ENCODE peak calls at places on chromosomes 6 and 20, in nine cellular contexts. I is GM13976, T is astrocyte of the spinal cord, G is adrenal gland, M is sigmoid colon, B is nephron progenitor cell, Q is B cell, Y is cardiac fibroblast, E is neural crest cell. O is an unnamed sample.

GRCh38 chr6:996271-996852 is 303.4 kb upstream of the EXOC2 start:
- DNase-seq in I (no peak), T (no peak), G (no peak), M (no peak), B (no peak), Q (no peak), Y (no peak), E (no peak), O (no peak)

GRCh38 chr6:44035621-44036020 is 91.6 kb downstream of the MRPL14 start:
- DNase-seq in I (no peak), T (no peak), G (no peak), M (peak), B (no peak), Q (no peak), Y (peak), E (no peak), O (no peak)

GRCh38 chr6:148192310-148192709 is 150.3 kb upstream of the SASH1 start:
- DNase-seq in I (no peak), T (peak), G (no peak), M (no peak), B (no peak), Q (no peak), Y (peak), E (no peak), O (no peak)

GRCh38 chr20:34834459-34834893 is 9.0 kb upstream of the NCOA6 start:
- DNase-seq in I (peak), T (peak), G (no peak), M (no peak), B (no peak), Q (no peak), Y (peak), E (no peak), O (no peak)

GRCh38 chr6:145112711-145113148 is 622.6 kb downstream of the EPM2A start:
- DNase-seq in I (no peak), T (no peak), G (no peak), M (no peak), B (no peak), Q (no peak), Y (no peak), E (no peak), O (no peak)

GRCh38 chr6:170437719-170438401 is 115.2 kb downstream of the PSMB1 start:
- DNase-seq in I (no peak), T (peak), G (no peak), M (peak), B (no peak), Q (no peak), Y (no peak), E (no peak), O (peak)

GRCh38 chr6:123589317-123589716 is 47.4 kb downstream of the TRDN start:
- DNase-seq in I (no peak), T (no peak), G (no peak), M (no peak), B (no peak), Q (no peak), Y (no peak), E (no peak), O (no peak)

GRCh38 chr20:57435498-57436222 is 44.5 kb downstream of the RBM38 start:
- DNase-seq in I (no peak), T (peak), G (peak), M (peak), B (no peak), Q (peak), Y (peak), E (no peak), O (no peak)

GRCh38 chr20:40938020-40938419 is 90.6 kb upstream of the TOP1 start:
- DNase-seq in I (no peak), T (no peak), G (no peak), M (no peak), B (no peak), Q (no peak), Y (no peak), E (no peak), O (no peak)

GRCh38 chr6:16089232-16089843 is 39.5 kb upstream of the MYLIP start:
- DNase-seq in I (no peak), T (peak), G (no peak), M (no peak), B (no peak), Q (no peak), Y (peak), E (no peak), O (no peak)

GRCh38 chr6:33008944-33009861 is at the start of gene HLA-DOA:
- DNase-seq in I (peak), T (peak), G (peak), M (no peak), B (peak), Q (peak), Y (peak), E (peak), O (no peak)

GRCh38 chr6:16759181-16759645 is 2.0 kb downstream of the ATXN1 start:
- DNase-seq in I (no peak), T (peak), G (peak), M (no peak), B (no peak), Q (no peak), Y (no peak), E (no peak), O (no peak)

GRCh38 chr6:467671-468082 is 76.1 kb downstream of the IRF4 start:
- DNase-seq in I (no peak), T (no peak), G (no peak), M (no peak), B (no peak), Q (peak), Y (no peak), E (no peak), O (no peak)

GRCh38 chr20:37262516-37262915 is 902 bp upstream of the GHRH start:
- DNase-seq in I (no peak), T (no peak), G (no peak), M (no peak), B (no peak), Q (no peak), Y (no peak), E (no peak), O (no peak)

GRCh38 chr6:28751514-28751913 is 172.3 kb downstream of the TRIM27 start:
- DNase-seq in I (no peak), T (no peak), G (no peak), M (no peak), B (no peak), Q (no peak), Y (no peak), E (no peak), O (no peak)

GRCh38 chr20:60677819-60678218 is 574.2 kb upstream of the CDH4 start:
- DNase-seq in I (no peak), T (no peak), G (no peak), M (no peak), B (no peak), Q (no peak), Y (no peak), E (no peak), O (no peak)

GRCh38 chr20:58630063-58630462 is 21.0 kb upstream of the STX16 start:
- DNase-seq in I (no peak), T (no peak), G (no peak), M (no peak), B (no peak), Q (no peak), Y (peak), E (no peak), O (no peak)

GRCh38 chr6:31821301-31822037 is 6.1 kb upstream of the HSPA1B start:
- DNase-seq in I (peak), T (no peak), G (peak), M (peak), B (peak), Q (no peak), Y (peak), E (peak), O (no peak)

GRCh38 chr6:122845916-122846632 is 57.0 kb downstream of the SMPDL3A start:
- DNase-seq in I (no peak), T (peak), G (no peak), M (no peak), B (no peak), Q (no peak), Y (peak), E (no peak), O (no peak)

GRCh38 chr20:29301624-29302259 is 1955.7 kb upstream of the DEFB115 start:
- DNase-seq in I (no peak), T (no peak), G (no peak), M (peak), B (no peak), Q (no peak), Y (no peak), E (no peak), O (no peak)

GRCh38 chr6:7763896-7764295 is 38.0 kb downstream of the BMP6 start:
- DNase-seq in I (no peak), T (no peak), G (no peak), M (no peak), B (peak), Q (no peak), Y (no peak), E (no peak), O (no peak)

DNA sequence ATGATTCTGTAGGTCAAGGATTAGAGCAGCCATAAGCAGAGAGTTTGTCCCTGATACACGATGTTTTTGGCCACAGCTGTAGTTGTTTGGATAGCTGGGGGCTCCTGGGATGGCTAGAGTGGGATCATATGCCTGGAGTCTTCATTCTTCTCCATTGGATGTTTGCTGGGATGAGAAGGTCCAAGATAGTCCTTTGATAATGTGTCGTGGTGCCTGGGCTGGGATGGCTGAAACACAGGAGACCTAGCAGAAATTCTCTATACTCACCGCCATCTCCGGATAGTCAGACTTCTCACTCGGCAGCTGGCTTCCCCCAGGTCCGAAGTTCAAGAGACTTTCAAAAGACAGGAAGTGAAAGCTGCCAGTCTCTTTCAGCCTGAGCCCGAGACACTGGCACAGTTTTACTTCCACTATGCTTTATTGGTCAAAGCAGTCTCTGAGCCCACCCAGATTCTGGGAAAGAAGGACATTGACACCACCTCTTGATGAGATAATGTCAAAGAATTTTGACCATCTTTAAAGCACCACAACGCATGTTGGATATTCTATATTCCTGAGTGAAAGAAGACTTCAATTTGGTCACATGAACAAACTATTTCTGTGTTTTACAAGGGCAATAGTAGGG is 16.0 kb downstream of the MARCKS start:
- DNase-seq in I (no peak), T (no peak), G (peak), M (peak), B (no peak), Q (peak), Y (no peak), E (no peak), O (no peak)
- TF ChIP-seq CTCF in I (no peak), T (no peak), G (no peak), M (no peak), B (no peak), Q (no peak), Y (no peak), E (no peak), O (no peak)

GRCh38 chr20:12289476-12289875 is 371.8 kb downstream of the BTBD3 start:
- DNase-seq in I (no peak), T (no peak), G (no peak), M (no peak), B (no peak), Q (no peak), Y (no peak), E (no peak), O (no peak)

GRCh38 chr20:12291386-12291785 is 373.7 kb downstream of the BTBD3 start:
- DNase-seq in I (no peak), T (no peak), G (no peak), M (no peak), B (no peak), Q (no peak), Y (no peak), E (no peak), O (no peak)

DNA sequence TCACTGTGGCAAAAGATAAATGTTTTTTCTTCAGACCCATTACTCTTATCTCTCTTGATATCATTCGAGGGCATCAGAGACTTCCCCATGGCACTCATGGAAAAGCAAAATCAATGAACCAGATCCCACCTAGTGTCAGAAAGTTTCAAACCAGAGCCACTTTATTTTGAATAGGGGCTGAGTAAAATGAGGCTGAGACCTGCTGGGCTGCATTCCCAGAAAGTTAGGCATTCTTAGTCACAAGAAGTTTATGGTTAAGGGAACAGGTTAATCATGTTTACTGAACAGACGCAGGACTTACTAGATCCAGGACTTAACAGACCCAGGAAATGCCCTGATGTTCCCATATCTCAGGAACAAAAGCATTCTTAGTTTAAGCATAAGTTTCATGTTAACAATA is 369.9 kb downstream of the BTBD3 start:
- DNase-seq in I (no peak), T (no peak), G (no peak), M (no peak), B (no peak), Q (no peak), Y (no peak), E (no peak), O (no peak)
- TF ChIP-seq CTCF in I (no peak), T (no peak), G (no peak), M (no peak), B (no peak), Q (no peak), Y (no peak), E (no peak), O (peak)

GRCh38 chr6:2760882-2761842 is 4.0 kb upstream of the WRNIP1 start:
- DNase-seq in I (no peak), T (no peak), G (no peak), M (no peak), B (no peak), Q (no peak), Y (no peak), E (no peak), O (no peak)
- TF ChIP-seq CTCF in I (peak), T (peak), G (peak), M (no peak), B (peak), Q (peak), Y (peak), E (peak), O (peak)

GRCh38 chr20:62953839-62954703 is 1.6 kb downstream of the SLC17A9 start:
- DNase-seq in I (peak), T (peak), G (peak), M (peak), B (peak), Q (peak), Y (peak), E (peak), O (peak)

GRCh38 chr20:62951143-62951895 is 1.2 kb upstream of the SLC17A9 start:
- DNase-seq in I (no peak), T (no peak), G (no peak), M (no peak), B (no peak), Q (no peak), Y (no peak), E (no peak), O (no peak)

GRCh38 chr20:62951896-62952372 is 575 bp upstream of the SLC17A9 start:
- DNase-seq in I (no peak), T (no peak), G (no peak), M (peak), B (no peak), Q (no peak), Y (no peak), E (no peak), O (no peak)

GRCh38 chr20:62952373-62953166 is at the start of gene SLC17A9:
- DNase-seq in I (peak), T (no peak), G (peak), M (peak), B (peak), Q (peak), Y (peak), E (no peak), O (no peak)

GRCh38 chr20:62953167-62953838 is 794 bp downstream of the SLC17A9 start:
- DNase-seq in I (peak), T (no peak), G (no peak), M (peak), B (no peak), Q (no peak), Y (no peak), E (no peak), O (no peak)
- TF ChIP-seq CTCF in I (no peak), T (no peak), G (no peak), M (no peak), B (no peak), Q (no peak), Y (no peak), E (no peak), O (no peak)

GRCh38 chr6:79544939-79545450 is 7.8 kb upstream of the LCA5 start:
- DNase-seq in I (peak), T (peak), G (peak), M (peak), B (peak), Q (no peak), Y (peak), E (peak), O (peak)
- TF ChIP-seq CTCF in I (no peak), T (peak), G (peak), M (peak), B (peak), Q (peak), Y (peak), E (peak), O (peak)

DNA sequence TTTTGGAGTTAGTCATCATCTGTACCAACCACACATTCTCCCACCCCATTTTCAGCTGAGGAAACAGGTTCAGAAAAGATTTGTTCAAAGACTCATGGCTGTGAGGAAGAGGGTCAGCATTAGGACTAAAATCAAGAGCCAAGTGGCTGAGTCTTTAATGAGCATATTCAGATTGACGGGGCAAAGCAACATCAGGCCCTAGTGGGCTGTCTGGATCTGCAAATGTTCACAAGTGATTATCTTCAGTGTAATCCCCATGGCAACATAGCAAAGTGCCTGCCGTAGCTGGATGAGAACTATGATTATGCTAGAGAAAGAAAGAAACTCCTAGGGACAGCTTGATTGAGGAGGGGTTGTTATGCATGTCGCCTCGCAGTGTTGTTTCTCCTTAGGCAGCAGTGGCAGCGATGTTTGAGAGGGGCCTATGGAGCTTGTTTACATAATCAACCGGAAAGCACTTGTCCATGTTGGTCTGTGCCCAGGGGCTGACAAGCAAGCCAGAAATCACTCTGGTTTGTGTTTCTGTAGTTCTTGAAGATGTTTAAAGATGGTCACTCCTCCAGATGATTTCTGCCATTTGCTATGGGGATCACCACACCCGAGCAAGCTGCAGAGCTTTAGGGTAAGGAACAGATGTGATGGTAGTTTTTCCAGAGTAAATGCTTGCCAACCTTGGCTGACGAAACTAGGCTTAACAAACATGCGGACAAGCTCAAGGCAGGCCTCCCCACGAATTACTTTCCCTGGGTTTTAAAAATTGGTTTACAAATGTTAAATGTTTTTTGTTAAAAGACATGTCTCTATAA is 124.3 kb upstream of the MLIP start:
- DNase-seq in I (no peak), T (peak), G (no peak), M (no peak), B (peak), Q (no peak), Y (peak), E (no peak), O (no peak)
- TF ChIP-seq CTCF in I (no peak), T (no peak), G (no peak), M (no peak), B (no peak), Q (no peak), Y (no peak), E (no peak), O (no peak)